ENCODE peak calls at places on chromosome 7, in ten cellular contexts. U is AG09309; H is right lobe of liver; I is HFFc6; R is colonic mucosa; G is CD4-positive, alpha-beta T cell; L is neural progenitor cell; N is MCF 10A; S is suprapubic skin; W is stomach. E is an unnamed sample.

GRCh38 chr7:136049818-136050461 is 72.8 kb upstream of the MTPN start:
- DNase-seq in W (no peak), U (no peak), S (no peak), L (no peak), R (no peak), H (no peak), G (no peak), I (no peak), N (no peak), E (no peak)

GRCh38 chr7:88377421-88377820 is 70.7 kb upstream of the STEAP4 start:
- DNase-seq in N (no peak), S (no peak), G (no peak), L (peak), U (no peak), I (no peak), H (no peak), R (no peak), W (no peak), E (no peak)

GRCh38 chr7:30596721-30597120 is 2.0 kb downstream of the GARS1 start:
- DNase-seq in R (no peak), L (no peak), I (no peak), H (no peak), N (no peak), U (no peak), G (no peak), S (no peak), W (no peak), E (no peak)

GRCh38 chr7:121041516-121042148 is 53.1 kb downstream of the CPED1 start:
- DNase-seq in N (no peak), L (no peak), G (no peak), I (peak), R (no peak), H (no peak), W (no peak), S (no peak), U (no peak), E (no peak)

GRCh38 chr7:140646931-140647647 is 6.5 kb upstream of the DENND2A start:
- DNase-seq in G (peak), H (no peak), U (no peak), S (peak), L (peak), W (no peak), I (peak), N (peak), R (peak), E (peak)

GRCh38 chr7:48938539-48938938 is 14.2 kb downstream of the CDC14C start:
- DNase-seq in S (no peak), W (no peak), U (no peak), I (peak), N (peak), G (no peak), R (no peak), L (no peak), H (no peak), E (no peak)

GRCh38 chr7:155815332-155816191 is 3.3 kb upstream of the SHH start:
- DNase-seq in W (peak), I (peak), L (peak), G (peak), N (peak), U (no peak), H (peak), S (no peak), R (peak), E (peak)

GRCh38 chr7:121273467-121274167 is 55.2 kb upstream of the WNT16 start:
- DNase-seq in U (no peak), N (no peak), L (no peak), G (no peak), S (no peak), H (no peak), I (no peak), R (no peak), W (no peak), E (no peak)

GRCh38 chr7:24284699-24285506 is 913 bp downstream of the NPY start:
- DNase-seq in L (peak), N (no peak), S (no peak), W (no peak), U (no peak), H (no peak), I (no peak), R (no peak), G (no peak), E (peak)

GRCh38 chr7:74083928-74084721 is 521 bp downstream of the LIMK1 start:
- DNase-seq in S (no peak), R (peak), G (no peak), L (no peak), I (peak), W (peak), U (no peak), H (no peak), N (peak), E (peak)

GRCh38 chr7:82345886-82346285 is 97.7 kb downstream of the CACNA2D1 start:
- DNase-seq in R (no peak), S (no peak), N (no peak), W (no peak), H (no peak), U (no peak), L (no peak), G (no peak), I (peak), E (no peak)

GRCh38 chr7:2819161-2819953 is 24.8 kb downstream of the GNA12 start:
- DNase-seq in G (no peak), L (no peak), S (no peak), W (no peak), N (no peak), H (no peak), R (no peak), I (no peak), U (no peak), E (no peak)

GRCh38 chr7:136911362-136911761 is 42.9 kb downstream of the CHRM2 start:
- DNase-seq in L (no peak), H (no peak), I (peak), W (no peak), G (no peak), S (no peak), R (no peak), U (no peak), N (peak), E (no peak)

GRCh38 chr7:80997841-80998240 is 79.0 kb upstream of the SEMA3C start:
- DNase-seq in S (no peak), H (no peak), N (no peak), L (no peak), W (no peak), U (no peak), G (no peak), I (no peak), R (no peak), E (no peak)

GRCh38 chr7:147483634-147484292 is 1106.8 kb upstream of the C7orf33 start:
- DNase-seq in W (no peak), S (no peak), L (no peak), G (no peak), R (no peak), H (no peak), I (no peak), N (no peak), U (no peak), E (no peak)

GRCh38 chr7:98276241-98276761 is 5.2 kb upstream of the BRI3 start:
- DNase-seq in I (peak), R (peak), S (no peak), N (no peak), L (no peak), U (peak), G (no peak), H (no peak), W (peak), E (no peak)

GRCh38 chr7:148959726-148960125 is 68.6 kb downstream of the PDIA4 start:
- DNase-seq in S (no peak), R (no peak), U (no peak), I (no peak), L (no peak), G (no peak), W (no peak), H (no peak), N (no peak), E (no peak)

GRCh38 chr7:130994378-130995115 is 260.5 kb upstream of the KLF14 start:
- DNase-seq in S (no peak), H (peak), R (peak), L (no peak), G (no peak), W (peak), N (peak), U (no peak), I (no peak), E (no peak)

GRCh38 chr7:32500922-32501341 is 5.6 kb downstream of the AVL9 start:
- DNase-seq in U (no peak), W (no peak), G (no peak), S (no peak), I (peak), R (no peak), L (no peak), H (no peak), N (no peak), E (no peak)

GRCh38 chr7:1449951-1450350 is 9.3 kb downstream of the MICALL2 start:
- DNase-seq in R (no peak), L (no peak), I (no peak), N (no peak), W (no peak), H (no peak), U (no peak), S (no peak), G (no peak), E (no peak)

GRCh38 chr7:149007146-149007545 is 21.2 kb downstream of the PDIA4 start:
- DNase-seq in L (no peak), W (no peak), N (no peak), U (no peak), H (no peak), I (no peak), R (no peak), S (no peak), G (no peak), E (no peak)

GRCh38 chr7:22333680-22334141 is 23.2 kb downstream of the RAPGEF5 start:
- DNase-seq in N (no peak), S (no peak), L (no peak), U (no peak), R (peak), I (no peak), W (no peak), G (no peak), H (no peak), E (no peak)

GRCh38 chr7:25714013-25714412 is 438.0 kb upstream of the NFE2L3 start:
- DNase-seq in U (no peak), G (no peak), I (no peak), L (no peak), S (no peak), W (no peak), H (no peak), N (no peak), R (no peak), E (no peak)

GRCh38 chr7:140695381-140695780 is 1.1 kb upstream of the NDUFB2 start:
- DNase-seq in R (no peak), N (no peak), W (no peak), G (no peak), U (no peak), I (no peak), S (peak), H (no peak), L (no peak), E (no peak)

GRCh38 chr7:130914589-130915294 is 180.7 kb upstream of the KLF14 start:
- DNase-seq in H (no peak), L (no peak), W (no peak), G (no peak), U (no peak), N (no peak), I (no peak), S (no peak), R (no peak), E (no peak)

GRCh38 chr7:140231779-140232491 is 55.2 kb upstream of the KDM7A start:
- DNase-seq in H (no peak), W (peak), L (no peak), U (no peak), R (peak), S (no peak), N (peak), I (no peak), G (no peak), E (no peak)

GRCh38 chr7:14751461-14751860 is 151.1 kb downstream of the DGKB start:
- DNase-seq in I (no peak), U (no peak), R (no peak), S (no peak), N (no peak), W (no peak), G (no peak), L (no peak), H (no peak), E (no peak)

GRCh38 chr7:157500171-157500960 is 163.6 kb downstream of the DNAJB6 start:
- DNase-seq in L (no peak), N (no peak), U (no peak), W (peak), I (no peak), S (no peak), H (no peak), R (no peak), G (no peak), E (no peak)

DNA sequence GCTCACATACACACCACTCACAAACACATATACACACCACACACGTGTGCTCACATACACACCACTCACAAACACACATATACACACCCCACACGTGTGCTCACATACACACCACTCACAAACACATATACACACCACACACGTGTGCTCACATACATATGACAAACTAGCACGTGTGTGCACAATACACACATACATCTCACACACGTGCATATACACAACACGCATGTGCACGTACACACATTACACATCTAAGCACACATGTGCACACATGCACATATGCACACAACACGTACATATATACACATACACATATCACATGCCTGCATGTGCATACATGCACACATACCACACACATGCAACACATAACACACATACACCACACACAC is 78.3 kb upstream of the FOXK1 start:
- DNase-seq in G (no peak), N (no peak), S (no peak), H (no peak), R (no peak), U (no peak), I (no peak), L (no peak), W (no peak), E (no peak)
- TF ChIP-seq CTCF in G (no peak), N (no peak), S (no peak), H (no peak), R (no peak), U (no peak), I (no peak), L (no peak), W (no peak), E (no peak)

GRCh38 chr7:27636326-27637006 is 26.2 kb downstream of the HIBADH start:
- DNase-seq in R (no peak), I (no peak), G (no peak), L (peak), H (no peak), U (peak), S (no peak), W (no peak), N (no peak), E (no peak)
- TF ChIP-seq CTCF in R (no peak), I (peak), G (no peak), L (peak), H (no peak), U (no peak), S (no peak), W (no peak), N (no peak), E (no peak)

GRCh38 chr7:12458520-12459131 is 55.0 kb upstream of the VWDE start:
- DNase-seq in U (no peak), W (no peak), I (peak), N (peak), S (no peak), H (no peak), G (no peak), R (no peak), L (peak), E (no peak)
- TF ChIP-seq CTCF in U (peak), W (peak), I (peak), N (peak), S (no peak), H (peak), G (peak), R (peak), L (peak), E (peak)

DNA sequence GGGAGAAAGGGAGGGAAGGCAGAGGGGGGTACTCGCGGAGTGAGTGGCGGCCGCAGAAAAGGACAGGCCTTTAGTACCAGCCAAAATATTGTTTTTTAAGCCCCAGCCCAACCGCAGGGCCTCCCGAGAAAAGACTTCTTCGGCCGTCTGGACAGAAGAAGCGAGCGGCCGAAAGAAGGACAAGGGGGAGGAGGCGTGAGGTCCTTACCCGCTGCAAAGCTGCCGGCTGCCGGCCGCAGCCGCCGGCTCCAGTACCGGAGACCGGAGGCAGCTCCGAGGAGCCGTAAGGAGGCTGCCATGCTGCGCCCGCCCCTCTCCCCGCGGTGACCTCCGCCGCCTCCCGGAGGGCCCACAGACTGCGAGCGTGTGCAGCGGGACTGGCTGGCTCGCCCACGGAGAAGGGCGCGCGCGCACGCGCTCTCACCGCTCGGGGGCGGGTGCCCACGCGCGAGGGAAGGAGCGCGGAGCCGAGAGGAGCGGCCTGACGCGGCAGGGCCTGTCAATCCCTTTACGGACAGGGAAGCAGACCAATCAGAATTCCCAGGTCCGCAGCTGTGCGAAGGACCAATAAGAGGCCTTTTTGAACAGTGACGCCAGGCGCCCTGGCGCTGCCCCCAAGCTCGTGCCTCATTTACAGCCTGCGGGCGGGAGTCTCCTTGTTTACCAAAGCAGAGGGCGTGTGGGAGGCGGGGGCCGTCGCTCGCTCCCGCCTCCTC is at the start of gene HIBADH:
- DNase-seq in L (peak), I (peak), R (peak), S (peak), N (peak), H (peak), G (peak), W (peak), U (peak), E (peak)
- TF ChIP-seq CTCF in L (no peak), I (peak), R (no peak), S (no peak), N (peak), H (peak), G (peak), W (no peak), U (peak), E (no peak)

DNA sequence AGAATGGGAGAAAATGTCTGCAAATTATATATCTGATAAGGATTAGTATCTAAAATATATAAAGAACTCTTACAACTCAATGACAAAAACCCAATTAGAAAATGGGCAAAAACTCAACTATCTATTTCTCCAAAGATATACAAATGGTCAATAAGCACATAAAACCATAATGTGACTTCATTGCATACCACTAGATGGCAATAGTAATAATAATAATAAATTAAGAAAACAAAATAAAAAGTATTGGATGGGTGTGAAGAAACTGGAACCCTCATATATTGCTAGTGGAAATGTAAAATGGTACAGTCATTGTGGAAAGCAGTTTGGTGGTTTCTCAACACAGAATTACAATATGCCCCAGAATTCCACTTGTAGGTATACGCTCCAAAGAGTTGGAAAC is 98.8 kb downstream of the VIPR2 start:
- DNase-seq in G (no peak), S (no peak), I (no peak), N (no peak), U (no peak), W (no peak), R (no peak), H (no peak), L (no peak), E (no peak)
- TF ChIP-seq CTCF in G (no peak), S (no peak), I (peak), N (no peak), U (no peak), W (no peak), R (no peak), H (no peak), L (no peak), E (no peak)

GRCh38 chr7:138169441-138169851 is 93.2 kb downstream of the AKR1D1 start:
- DNase-seq in N (no peak), S (no peak), I (no peak), U (no peak), G (no peak), L (peak), R (no peak), H (no peak), W (no peak), E (no peak)

GRCh38 chr7:138166681-138167080 is 90.4 kb downstream of the AKR1D1 start:
- DNase-seq in G (no peak), S (no peak), I (no peak), W (no peak), N (no peak), L (no peak), U (no peak), H (no peak), R (no peak), E (no peak)

GRCh38 chr7:138167869-138168296 is 91.6 kb downstream of the AKR1D1 start:
- DNase-seq in H (no peak), S (no peak), U (no peak), G (no peak), L (no peak), N (no peak), R (no peak), I (no peak), W (no peak), E (no peak)

GRCh38 chr7:138164804-138165203 is 88.5 kb downstream of the AKR1D1 start:
- DNase-seq in U (no peak), L (no peak), H (no peak), G (no peak), S (no peak), R (no peak), W (no peak), I (no peak), N (no peak), E (no peak)

DNA sequence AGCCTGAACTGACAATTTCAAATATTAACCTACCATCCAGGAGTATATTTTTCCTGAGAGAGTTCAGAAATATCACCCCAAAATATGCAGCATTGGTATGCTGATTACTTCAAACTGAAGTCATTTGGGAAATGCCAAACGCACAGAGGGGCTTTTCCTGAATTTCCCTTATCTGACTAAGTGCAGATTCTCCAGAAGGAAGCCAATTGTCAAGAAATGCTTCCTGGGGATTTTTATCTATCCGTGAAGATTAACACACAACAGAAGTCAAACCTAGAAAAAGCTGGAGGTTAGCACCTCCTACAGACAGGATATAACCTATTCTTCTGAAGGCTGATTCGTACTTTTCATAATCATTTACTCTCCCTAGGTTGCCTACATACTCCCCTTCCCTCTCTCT is 91.0 kb downstream of the AKR1D1 start:
- DNase-seq in I (no peak), L (no peak), G (no peak), H (no peak), N (no peak), W (no peak), U (no peak), R (no peak), S (no peak), E (no peak)
- TF ChIP-seq CTCF in I (no peak), L (no peak), G (no peak), H (no peak), N (no peak), W (no peak), U (no peak), R (no peak), S (no peak), E (no peak)

GRCh38 chr7:124701955-124702354 is 63.6 kb downstream of the GPR37 start:
- DNase-seq in L (no peak), R (no peak), W (no peak), H (no peak), G (no peak), S (no peak), I (no peak), U (no peak), N (peak), E (no peak)
- TF ChIP-seq CTCF in L (no peak), R (no peak), W (no peak), H (no peak), G (no peak), S (no peak), I (no peak), U (no peak), N (no peak), E (no peak)